ENCODE peak calls at places on chromosome 4, in five cellular contexts. G is lung, B is heart left ventricle, U is neural progenitor cell, P is tibial artery. Z is an unnamed sample.
A peak's percentile ranks its signal among the peaks of the same experiment; 100 is the strongest.

GRCh38 chr4:151555151-151555945 is 146.4 kb downstream of the FHIP1A start:
- DNase-seq in G (no peak), B (no peak), U (no peak), P (no peak), Z (no peak)

GRCh38 chr4:83929550-83929949 is 393.6 kb downstream of the GPAT3 start:
- DNase-seq in G (no peak), B (no peak), U (no peak), P (no peak), Z (no peak)

GRCh38 chr4:111040904-111041303 is 418.0 kb upstream of the PITX2 start:
- DNase-seq in G (no peak), B (no peak), U (no peak), P (no peak), Z (no peak)

GRCh38 chr4:180734753-180735432 is 1508.3 kb upstream of the TENM3 start:
- DNase-seq in G (no peak), B (no peak), U (no peak), P (no peak), Z (no peak)

GRCh38 chr4:2291705-2292651 is 30.1 kb upstream of the MXD4 start:
- DNase-seq in G (no peak), B (no peak), U (no peak), P (peak; percentile 61), Z (no peak)

GRCh38 chr4:187422655-187423054 is 572.9 kb upstream of the ZFP42 start:
- DNase-seq in G (no peak), B (no peak), U (no peak), P (no peak), Z (no peak)

GRCh38 chr4:57405359-57405758 is 295.2 kb upstream of the IGFBP7 start:
- DNase-seq in G (no peak), B (no peak), U (no peak), P (no peak), Z (no peak)

GRCh38 chr4:117610706-117611308 is 423.5 kb upstream of the NDST3 start:
- DNase-seq in G (no peak), B (no peak), U (no peak), P (no peak), Z (no peak)

GRCh38 chr4:11748169-11748872 is 319.6 kb upstream of the HS3ST1 start:
- DNase-seq in G (no peak), B (no peak), U (no peak), P (no peak), Z (no peak)

GRCh38 chr4:139685180-139685579 is 19.6 kb downstream of the MGST2 start:
- DNase-seq in G (no peak), B (no peak), U (no peak), P (no peak), Z (no peak)

GRCh38 chr4:150720973-150721518 is 139.1 kb downstream of the MAB21L2 start:
- DNase-seq in G (no peak), B (no peak), U (no peak), P (no peak), Z (no peak)

GRCh38 chr4:145420595-145421214 is 60.9 kb upstream of the SMAD1 start:
- DNase-seq in G (no peak), B (no peak), U (no peak), P (no peak), Z (no peak)

GRCh38 chr4:273312-274017 is 31.8 kb downstream of the ZNF732 start:
- DNase-seq in G (no peak), B (no peak), U (no peak), P (no peak), Z (no peak)
- H3K9me3 ChIP-seq in G (peaks cover 4% of the 10 kb centered on the region), B (peaks cover 98% of the 10 kb centered on the region), U (peaks cover 61% of the 10 kb centered on the region), P (peaks cover 96% of the 10 kb centered on the region), Z (peaks cover 39% of the 10 kb centered on the region)

DNA sequence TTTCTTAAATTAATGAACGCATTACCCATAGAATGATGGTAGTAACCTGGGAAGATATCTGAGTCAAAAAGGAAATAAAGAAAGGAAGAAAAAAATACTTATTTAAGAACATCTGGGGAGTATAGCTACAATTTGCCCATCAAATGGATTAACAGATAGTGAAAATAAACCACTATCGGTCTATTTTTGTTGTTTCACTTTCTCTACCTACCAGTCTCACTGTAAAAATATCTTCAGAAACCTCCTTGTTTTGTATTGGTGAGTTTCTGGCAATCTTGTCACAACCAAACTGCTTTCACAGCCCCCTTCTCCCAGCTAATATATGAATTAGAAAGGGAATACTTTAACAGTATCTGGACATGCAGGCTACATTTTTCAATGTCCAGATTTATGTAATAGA is 783.5 kb downstream of the STPG2 start:
- DNase-seq in G (no peak), B (no peak), U (no peak), P (no peak), Z (no peak)
- H3K9me3 ChIP-seq in G (peaks cover 6% of the 10 kb centered on the region), B (peaks cover 29% of the 10 kb centered on the region), U (no peaks in the 10 kb centered on the region), P (peaks cover 7% of the 10 kb centered on the region), Z (no peaks in the 10 kb centered on the region)

DNA sequence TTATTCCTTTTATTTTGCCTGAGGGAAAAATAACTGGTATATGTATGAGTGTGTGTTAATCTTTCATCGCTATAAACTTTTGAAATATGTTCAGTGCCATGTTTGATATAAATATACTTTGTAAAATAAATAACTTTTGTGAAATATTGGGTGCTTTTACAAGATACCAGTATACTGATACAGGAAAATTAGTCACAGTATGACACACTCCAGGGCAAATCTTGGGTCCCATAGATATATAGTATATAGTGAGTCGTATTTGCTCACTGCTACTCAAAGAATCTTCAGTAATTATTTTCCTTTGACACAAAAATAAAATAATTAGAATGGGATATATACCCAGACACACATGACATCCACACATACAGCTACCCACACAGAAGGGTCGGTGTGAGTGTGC is 472.3 kb downstream of the GRID2 start:
- DNase-seq in G (no peak), B (no peak), U (no peak), P (no peak), Z (no peak)
- H3K9me3 ChIP-seq in G (no peaks in the 10 kb centered on the region), B (no peaks in the 10 kb centered on the region), U (no peaks in the 10 kb centered on the region), P (no peaks in the 10 kb centered on the region), Z (no peaks in the 10 kb centered on the region)

DNA sequence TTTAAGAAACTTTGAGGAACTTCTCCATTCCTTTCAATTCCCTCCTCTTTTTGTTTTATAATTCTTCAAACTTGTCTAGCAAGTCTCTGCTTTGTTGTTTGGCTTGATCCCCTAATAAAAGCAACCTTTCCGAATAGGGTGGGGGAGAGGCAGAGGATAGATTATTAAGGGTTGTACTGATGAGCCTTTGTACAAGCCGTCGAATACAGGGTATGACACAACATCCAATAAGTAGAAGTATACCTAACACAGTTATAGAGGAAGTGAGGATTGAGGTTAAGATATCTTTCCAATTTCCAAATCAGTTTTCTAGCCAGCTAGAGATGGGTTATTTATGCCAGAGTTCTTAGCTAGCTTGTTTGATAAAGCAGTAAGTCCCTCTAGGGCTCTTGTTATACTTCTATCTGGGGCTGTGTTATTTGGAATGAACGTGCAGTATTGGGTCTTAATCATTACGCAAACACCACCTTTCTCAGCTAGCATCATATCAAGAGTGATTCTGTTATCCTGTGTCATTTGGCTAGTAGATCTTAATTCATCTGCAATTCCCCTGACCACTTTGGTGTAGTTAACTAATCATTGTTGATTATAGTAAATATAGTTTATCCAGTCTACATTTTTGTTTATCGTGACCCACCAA is 18.5 kb downstream of the METAP1 start:
- DNase-seq in G (no peak), B (no peak), U (no peak), P (no peak), Z (no peak)
- H3K9me3 ChIP-seq in G (no peaks in the 10 kb centered on the region), B (peaks cover 15% of the 10 kb centered on the region), U (peaks cover 10% of the 10 kb centered on the region), P (no peaks in the 10 kb centered on the region), Z (no peaks in the 10 kb centered on the region)

GRCh38 chr4:107701565-107701964 is 18.5 kb downstream of the PAPSS1 start:
- DNase-seq in G (no peak), B (no peak), U (no peak), P (no peak), Z (no peak)
- H3K9me3 ChIP-seq in G (peaks cover 5% of the 10 kb centered on the region), B (peaks cover 43% of the 10 kb centered on the region), U (peaks cover 10% of the 10 kb centered on the region), P (peaks cover 25% of the 10 kb centered on the region), Z (peaks cover 11% of the 10 kb centered on the region)

GRCh38 chr4:5489260-5489659 is 219.1 kb downstream of the EVC2 start:
- DNase-seq in G (no peak), B (no peak), U (no peak), P (no peak), Z (no peak)
- H3K9me3 ChIP-seq in G (peaks cover 8% of the 10 kb centered on the region), B (peaks cover 44% of the 10 kb centered on the region), U (no peaks in the 10 kb centered on the region), P (peaks cover 38% of the 10 kb centered on the region), Z (no peaks in the 10 kb centered on the region)

GRCh38 chr4:146621-147020 is 22.3 kb downstream of the ZNF718 start:
- DNase-seq in G (no peak), B (no peak), U (no peak), P (no peak), Z (no peak)
- H3K9me3 ChIP-seq in G (peaks cover 39% of the 10 kb centered on the region), B (peaks cover 100% of the 10 kb centered on the region), U (peaks cover 65% of the 10 kb centered on the region), P (peaks cover 98% of the 10 kb centered on the region), Z (peaks cover 34% of the 10 kb centered on the region)

GRCh38 chr4:5756271-5756670 is 45.3 kb downstream of the EVC start:
- DNase-seq in G (no peak), B (no peak), U (no peak), P (peak; percentile 43), Z (no peak)
- H3K9me3 ChIP-seq in G (peaks cover 5% of the 10 kb centered on the region), B (no peaks in the 10 kb centered on the region), U (no peaks in the 10 kb centered on the region), P (no peaks in the 10 kb centered on the region), Z (no peaks in the 10 kb centered on the region)

DNA sequence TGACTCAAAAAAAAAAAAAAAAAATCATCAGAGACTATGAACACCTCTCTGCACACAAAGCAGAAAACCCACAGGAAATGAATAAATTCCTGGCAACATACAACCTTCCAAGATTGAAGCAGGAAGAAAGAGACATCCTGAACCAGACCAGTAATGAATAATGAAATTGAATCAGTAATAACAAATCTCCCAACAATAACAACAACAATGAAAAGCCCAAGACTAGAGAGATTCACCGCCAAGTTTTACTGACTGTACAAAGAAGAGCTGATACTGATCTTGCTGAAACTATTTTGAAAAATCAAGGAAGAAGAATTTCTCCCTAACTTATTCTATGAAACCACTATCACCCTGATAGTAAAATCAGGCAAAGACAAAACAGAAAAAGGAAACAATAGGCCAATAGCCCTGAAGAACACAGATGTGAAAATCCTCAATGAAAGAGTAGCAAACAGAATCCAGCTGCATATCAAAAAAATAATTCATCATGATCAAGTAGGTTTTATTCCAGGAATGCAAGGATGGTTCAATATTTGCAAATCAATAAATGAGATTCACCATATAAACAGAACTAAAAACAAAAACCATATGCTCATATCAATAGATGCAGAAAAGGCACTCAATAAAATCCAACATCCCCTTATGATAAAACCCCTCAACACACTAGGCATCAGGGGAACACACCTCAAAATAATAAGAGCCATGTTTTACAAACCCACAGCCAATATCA is 31.0 kb upstream of the PLK4 start:
- DNase-seq in G (no peak), B (no peak), U (no peak), P (no peak), Z (no peak)
- H3K9me3 ChIP-seq in G (peaks cover 6% of the 10 kb centered on the region), B (peaks cover 55% of the 10 kb centered on the region), U (peaks cover 11% of the 10 kb centered on the region), P (peaks cover 57% of the 10 kb centered on the region), Z (peaks cover 7% of the 10 kb centered on the region)